ENCODE peak calls at places on chromosomes 11 and 22, in seven cellular contexts. F is heart left ventricle, J is lower lobe of right lung, S is tibial nerve, G is brain microvascular endothelial cell, U is aorta, R is SK-N-SH. H is an unnamed sample.

GRCh38 chr11:33063326-33063775 is 24.0 kb downstream of the TCP11L1 start:
- DNase-seq in F (no peak), J (no peak), S (no peak), G (peak; percentile 20), U (no peak), R (no peak), H (peak; percentile 63)

GRCh38 chr11:128630367-128631230 is 43.2 kb upstream of the ETS1 start:
- DNase-seq in F (peak; percentile 88), J (peak; percentile 89), S (peak; percentile 86), G (peak; percentile 78), U (peak; percentile 95), R (peak; percentile 83), H (peak; percentile 94)

GRCh38 chr22:39214006-39214382 is 30.8 kb downstream of the PDGFB start:
- DNase-seq in F (no peak), J (peak; percentile 6), S (no peak), G (no peak), U (no peak), R (no peak), H (no peak)

GRCh38 chr11:131867457-131868257 is 497.2 kb downstream of the NTM start:
- DNase-seq in F (peak; percentile 68), J (peak; percentile 56), S (peak; percentile 84), G (peak; percentile 91), U (peak; percentile 73), R (peak; percentile 70), H (peak; percentile 90)

GRCh38 chr22:44578115-44578457 is 80.1 kb upstream of the RTL6 start:
- DNase-seq in F (no peak), J (peak; percentile 18), S (no peak), G (no peak), U (no peak), R (no peak), H (no peak)

GRCh38 chr11:61417670-61418069 is 12.1 kb downstream of the CPSF7 start:
- DNase-seq in F (no peak), J (no peak), S (no peak), G (no peak), U (no peak), R (no peak), H (peak; percentile 43)

GRCh38 chr11:99383628-99384300 is 363.0 kb downstream of the CNTN5 start:
- DNase-seq in F (no peak), J (no peak), S (no peak), G (no peak), U (no peak), R (no peak), H (no peak)

GRCh38 chr22:30742291-30743256 is 47.9 kb downstream of the OSBP2 start:
- DNase-seq in F (no peak), J (no peak), S (no peak), G (no peak), U (no peak), R (no peak), H (peak; percentile 16)

GRCh38 chr11:76678316-76678715 is 7.8 kb upstream of the LRRC32 start:
- DNase-seq in F (no peak), J (no peak), S (no peak), G (no peak), U (no peak), R (no peak), H (no peak)

GRCh38 chr11:60930394-60930793 is 6.1 kb downstream of the TMEM132A start:
- DNase-seq in F (no peak), J (no peak), S (no peak), G (no peak), U (no peak), R (no peak), H (no peak)

GRCh38 chr11:86183694-86184093 is 60.9 kb upstream of the EED start:
- DNase-seq in F (no peak), J (no peak), S (no peak), G (peak; percentile 63), U (no peak), R (no peak), H (peak; percentile 57)

GRCh38 chr11:133228406-133229330 is 303.6 kb downstream of the OPCML start:
- DNase-seq in F (peak; percentile 13), J (peak; percentile 45), S (no peak), G (no peak), U (no peak), R (peak; percentile 79), H (no peak)

GRCh38 chr11:61369372-61370348 is 7.5 kb downstream of the TMEM138 start:
- DNase-seq in F (peak; percentile 36), J (no peak), S (peak; percentile 57), G (peak; percentile 86), U (peak; percentile 73), R (no peak), H (peak; percentile 61)

GRCh38 chr22:49332691-49333090 is 495.0 kb downstream of the BRD1 start:
- DNase-seq in F (no peak), J (peak; percentile 10), S (no peak), G (no peak), U (no peak), R (no peak), H (no peak)

GRCh38 chr11:104772806-104773241 is 125.4 kb downstream of the CASP12 start:
- DNase-seq in F (no peak), J (no peak), S (peak; percentile 14), G (peak; percentile 94), U (no peak), R (peak; percentile 19), H (peak; percentile 92)

GRCh38 chr11:114285599-114285998 is 10.6 kb upstream of the NNMT start:
- DNase-seq in F (no peak), J (no peak), S (no peak), G (no peak), U (no peak), R (no peak), H (peak; percentile 59)

GRCh38 chr11:32382339-32383049 is 52.8 kb downstream of the WT1 start:
- DNase-seq in F (no peak), J (no peak), S (no peak), G (no peak), U (no peak), R (no peak), H (no peak)

GRCh38 chr11:116134450-116134849 is 630.2 kb upstream of the CADM1 start:
- DNase-seq in F (no peak), J (no peak), S (no peak), G (no peak), U (no peak), R (no peak), H (no peak)

GRCh38 chr11:72391638-72392423 is 42.5 kb downstream of the CLPB start:
- DNase-seq in F (no peak), J (no peak), S (no peak), G (no peak), U (no peak), R (no peak), H (no peak)

GRCh38 chr22:48581821-48582469 is 1245.7 kb downstream of the BRD1 start:
- DNase-seq in F (no peak), J (peak; percentile 38), S (no peak), G (no peak), U (peak; percentile 29), R (no peak), H (no peak)

GRCh38 chr11:65125197-65126056 is 3.3 kb downstream of the MRPL49 start:
- DNase-seq in F (no peak), J (no peak), S (no peak), G (no peak), U (no peak), R (no peak), H (no peak)

GRCh38 chr22:35039625-35040024 is 26.3 kb upstream of the ISX start:
- DNase-seq in F (no peak), J (no peak), S (no peak), G (no peak), U (no peak), R (peak; percentile 23), H (peak; percentile 16)

GRCh38 chr22:46518542-46519325 is 18.7 kb downstream of the CELSR1 start:
- DNase-seq in F (no peak), J (no peak), S (no peak), G (no peak), U (no peak), R (no peak), H (no peak)

GRCh38 chr11:63761870-63762661 is 6.5 kb downstream of the ZFTA start:
- DNase-seq in F (peak; percentile 29), J (no peak), S (no peak), G (no peak), U (peak; percentile 49), R (peak; percentile 38), H (no peak)

GRCh38 chr11:9170450-9170849 is 79.1 kb upstream of the SCUBE2 start:
- DNase-seq in F (no peak), J (no peak), S (no peak), G (peak; percentile 70), U (no peak), R (no peak), H (peak; percentile 71)
- H3K36me3 ChIP-seq in F (peaks cover 96% of the 10 kb centered on the region), J (peaks cover 58% of the 10 kb centered on the region), S (no peaks in the 10 kb centered on the region), G (peaks cover 34% of the 10 kb centered on the region), U (no peaks in the 10 kb centered on the region), R (peaks cover 13% of the 10 kb centered on the region), H (peaks cover 50% of the 10 kb centered on the region)

GRCh38 chr11:126345283-126345682 is 10.2 kb upstream of the ST3GAL4 start:
- DNase-seq in F (no peak), J (no peak), S (no peak), G (no peak), U (peak; percentile 44), R (no peak), H (no peak)

GRCh38 chr11:126343051-126343450 is 12.4 kb upstream of the ST3GAL4 start:
- DNase-seq in F (no peak), J (no peak), S (no peak), G (no peak), U (peak; percentile 34), R (no peak), H (no peak)

GRCh38 chr11:126346586-126346940 is 8.9 kb upstream of the ST3GAL4 start:
- DNase-seq in F (no peak), J (no peak), S (no peak), G (no peak), U (no peak), R (no peak), H (no peak)

GRCh38 chr11:126345759-126346585 is 9.5 kb upstream of the ST3GAL4 start:
- DNase-seq in F (no peak), J (no peak), S (no peak), G (peak; percentile 74), U (peak; percentile 77), R (no peak), H (peak; percentile 64)

GRCh38 chr11:126344291-126344970 is 11.1 kb upstream of the ST3GAL4 start:
- DNase-seq in F (no peak), J (no peak), S (no peak), G (no peak), U (no peak), R (no peak), H (no peak)
- H3K36me3 ChIP-seq in F (peaks cover 38% of the 10 kb centered on the region), J (peaks cover 34% of the 10 kb centered on the region), S (no peaks in the 10 kb centered on the region), G (no peaks in the 10 kb centered on the region), U (no peaks in the 10 kb centered on the region), R (peaks cover 8% of the 10 kb centered on the region), H (peaks cover 7% of the 10 kb centered on the region)

GRCh38 chr11:35916270-35916669 is 27.6 kb upstream of the LDLRAD3 start:
- DNase-seq in F (no peak), J (no peak), S (no peak), G (no peak), U (no peak), R (no peak), H (no peak)
- H3K36me3 ChIP-seq in F (no peaks in the 10 kb centered on the region), J (no peaks in the 10 kb centered on the region), S (no peaks in the 10 kb centered on the region), G (no peaks in the 10 kb centered on the region), U (no peaks in the 10 kb centered on the region), R (no peaks in the 10 kb centered on the region), H (no peaks in the 10 kb centered on the region)

DNA sequence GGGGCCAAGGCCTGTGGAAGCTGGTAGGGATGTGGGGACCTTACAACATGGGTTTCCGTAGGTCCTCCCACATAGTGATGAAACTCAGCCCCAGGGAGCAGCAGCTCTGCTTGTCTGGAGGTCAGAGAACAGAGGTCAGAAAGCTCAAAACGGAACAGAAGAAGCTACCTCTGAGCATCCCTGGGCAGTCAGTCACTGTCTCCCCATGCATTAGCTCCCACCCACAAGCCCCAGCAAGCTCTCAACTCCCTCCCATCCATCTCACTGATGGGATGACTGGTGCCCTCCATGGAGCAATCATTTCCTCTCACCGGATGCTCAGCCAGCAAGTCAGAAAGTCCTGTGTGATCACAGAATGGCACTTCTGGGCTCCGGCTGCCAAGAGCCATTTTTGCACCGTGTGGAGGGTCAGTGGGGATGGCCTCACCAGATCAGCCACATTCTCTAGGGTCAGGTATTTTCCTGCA is 1.9 kb downstream of the TPP1 start:
- DNase-seq in F (no peak), J (no peak), S (no peak), G (no peak), U (no peak), R (no peak), H (no peak)
- H3K36me3 ChIP-seq in F (peaks cover 29% of the 10 kb centered on the region), J (peaks cover 35% of the 10 kb centered on the region), S (peaks cover 9% of the 10 kb centered on the region), G (peaks cover 16% of the 10 kb centered on the region), U (no peaks in the 10 kb centered on the region), R (peaks cover 23% of the 10 kb centered on the region), H (peaks cover 18% of the 10 kb centered on the region)

H was measured in adipocyte.